ENCODE peak calls at places on chromosome 4, in ten cellular contexts. A is progenitor cell of endocrine pancreas; R is HFFc6; K is GM13977; J is CD8-positive, alpha-beta T cell; G is B cell; D is tibial artery; W is LNCaP clone FGC; E is right lobe of liver; B is right atrium auricular region. F is an unnamed sample.

GRCh38 chr4:75289843-75290616 is 224.2 kb downstream of the RCHY1 start:
- DNase-seq in A (no peak), R (no peak), K (peak), J (no peak), G (peak), D (no peak), W (no peak), E (no peak), B (no peak), F (peak)

GRCh38 chr4:170004656-170005250 is 21.4 kb downstream of the MFAP3L start:
- DNase-seq in A (no peak), R (peak), K (no peak), J (no peak), G (no peak), D (no peak), W (no peak), E (no peak), B (no peak), F (no peak)

GRCh38 chr4:3485882-3486555 is 22.9 kb downstream of the DOK7 start:
- DNase-seq in A (no peak), R (no peak), K (no peak), J (no peak), G (peak), D (no peak), W (no peak), E (no peak), B (no peak), F (no peak)

GRCh38 chr4:73831569-73831968 is 4.9 kb upstream of the CXCL6 start:
- DNase-seq in A (no peak), R (no peak), K (no peak), J (no peak), G (no peak), D (no peak), W (no peak), E (no peak), B (no peak), F (no peak)

GRCh38 chr4:68878048-68878447 is 62.3 kb downstream of the UGT2B10 start:
- DNase-seq in A (no peak), R (no peak), K (no peak), J (no peak), G (no peak), D (no peak), W (no peak), E (no peak), B (no peak), F (no peak)

GRCh38 chr4:106315476-106315967 is 487 bp downstream of the TBCK start:
- DNase-seq in A (no peak), R (peak), K (no peak), J (peak), G (peak), D (no peak), W (peak), E (no peak), B (no peak), F (no peak)

GRCh38 chr4:87232241-87232640 is 11.8 kb upstream of the KLHL8 start:
- DNase-seq in A (no peak), R (no peak), K (no peak), J (no peak), G (no peak), D (no peak), W (no peak), E (no peak), B (no peak), F (no peak)

GRCh38 chr4:138104462-138104775 is 137.7 kb downstream of the SLC7A11 start:
- DNase-seq in A (no peak), R (no peak), K (no peak), J (no peak), G (no peak), D (no peak), W (no peak), E (no peak), B (no peak), F (no peak)

GRCh38 chr4:142824368-142824767 is 21.7 kb downstream of the INPP4B start:
- DNase-seq in A (no peak), R (peak), K (no peak), J (no peak), G (no peak), D (no peak), W (no peak), E (no peak), B (no peak), F (no peak)

GRCh38 chr4:82223715-82224114 is 150.1 kb downstream of the HNRNPD start:
- DNase-seq in A (no peak), R (no peak), K (no peak), J (no peak), G (peak), D (peak), W (no peak), E (no peak), B (no peak), F (no peak)

GRCh38 chr4:2352729-2353221 is 65.7 kb downstream of the ZFYVE28 start:
- DNase-seq in A (no peak), R (no peak), K (no peak), J (no peak), G (no peak), D (no peak), W (no peak), E (no peak), B (no peak), F (no peak)

GRCh38 chr4:160159457-160159856 is 1056.6 kb downstream of the RAPGEF2 start:
- DNase-seq in A (no peak), R (no peak), K (no peak), J (no peak), G (no peak), D (no peak), W (no peak), E (no peak), B (no peak), F (no peak)

GRCh38 chr4:158676076-158676475 is 4.0 kb downstream of the ETFDH start:
- DNase-seq in A (no peak), R (no peak), K (no peak), J (no peak), G (no peak), D (no peak), W (no peak), E (no peak), B (no peak), F (no peak)

GRCh38 chr4:163663454-163664225 is 169.2 kb downstream of the TMA16 start:
- DNase-seq in A (no peak), R (no peak), K (no peak), J (no peak), G (peak), D (no peak), W (no peak), E (no peak), B (no peak), F (peak)

GRCh38 chr4:155657169-155657568 is 9.5 kb upstream of the GUCY1A1 start:
- DNase-seq in A (no peak), R (no peak), K (no peak), J (no peak), G (no peak), D (no peak), W (no peak), E (no peak), B (no peak), F (no peak)

GRCh38 chr4:8568068-8568668 is 12.0 kb upstream of the GPR78 start:
- DNase-seq in A (no peak), R (peak), K (no peak), J (no peak), G (no peak), D (no peak), W (no peak), E (no peak), B (no peak), F (no peak)

GRCh38 chr4:174764105-174764729 is 64.8 kb downstream of the GLRA3 start:
- DNase-seq in A (no peak), R (peak), K (peak), J (no peak), G (peak), D (no peak), W (peak), E (no peak), B (no peak), F (peak)

GRCh38 chr4:121061215-121061614 is 11.1 kb downstream of the NDNF start:
- DNase-seq in A (no peak), R (no peak), K (no peak), J (no peak), G (no peak), D (no peak), W (no peak), E (no peak), B (no peak), F (no peak)

GRCh38 chr4:185141777-185142176 is 1.3 kb upstream of the SLC25A4 start:
- DNase-seq in A (no peak), R (no peak), K (no peak), J (no peak), G (no peak), D (no peak), W (no peak), E (no peak), B (no peak), F (no peak)

GRCh38 chr4:157143365-157143764 is 67.4 kb downstream of the GLRB start:
- DNase-seq in A (no peak), R (no peak), K (no peak), J (no peak), G (no peak), D (no peak), W (no peak), E (no peak), B (no peak), F (no peak)

GRCh38 chr4:113541933-113542332 is 219.6 kb downstream of the CAMK2D start:
- DNase-seq in A (no peak), R (no peak), K (no peak), J (no peak), G (no peak), D (no peak), W (no peak), E (no peak), B (no peak), F (no peak)

GRCh38 chr4:74950200-74950599 is 17.3 kb downstream of the PARM1 start:
- DNase-seq in A (no peak), R (no peak), K (no peak), J (no peak), G (no peak), D (no peak), W (no peak), E (no peak), B (no peak), F (no peak)

GRCh38 chr4:22969314-22969896 is 276.7 kb downstream of the GBA3 start:
- DNase-seq in A (no peak), R (no peak), K (no peak), J (no peak), G (no peak), D (no peak), W (no peak), E (no peak), B (no peak), F (no peak)

GRCh38 chr4:157363366-157363765 is 142.8 kb downstream of the GRIA2 start:
- DNase-seq in A (no peak), R (no peak), K (no peak), J (no peak), G (no peak), D (no peak), W (no peak), E (no peak), B (no peak), F (no peak)

GRCh38 chr4:169383724-169384123 is 113.0 kb upstream of the SH3RF1 start:
- DNase-seq in A (no peak), R (peak), K (no peak), J (no peak), G (no peak), D (no peak), W (no peak), E (no peak), B (no peak), F (no peak)

GRCh38 chr4:48706741-48707140 is 73.3 kb downstream of the FRYL start:
- DNase-seq in A (no peak), R (no peak), K (no peak), J (no peak), G (no peak), D (no peak), W (no peak), E (no peak), B (no peak), F (no peak)

GRCh38 chr4:32025840-32026459 is 1305.8 kb downstream of the PCDH7 start:
- DNase-seq in A (no peak), R (no peak), K (no peak), J (no peak), G (no peak), D (no peak), W (no peak), E (no peak), B (no peak), F (no peak)

GRCh38 chr4:182231080-182231479 is 12.1 kb upstream of the TENM3 start:
- DNase-seq in A (no peak), R (peak), K (no peak), J (no peak), G (no peak), D (no peak), W (no peak), E (no peak), B (no peak), F (no peak)

GRCh38 chr4:6134612-6135220 is 65.6 kb downstream of the JAKMIP1 start:
- DNase-seq in A (no peak), R (no peak), K (peak), J (peak), G (peak), D (no peak), W (peak), E (no peak), B (no peak), F (peak)

GRCh38 chr4:54228064-54228527 is 997 bp upstream of the PDGFRA start:
- DNase-seq in A (peak), R (peak), K (peak), J (no peak), G (peak), D (peak), W (no peak), E (peak), B (peak), F (peak)

GRCh38 chr4:141771889-141772830 is 135.8 kb downstream of the IL15 start:
- DNase-seq in A (no peak), R (no peak), K (no peak), J (no peak), G (no peak), D (no peak), W (no peak), E (no peak), B (no peak), F (no peak)

GRCh38 chr4:140252742-140253555 is 99.0 kb upstream of the MAML3 start:
- DNase-seq in A (peak), R (no peak), K (peak), J (peak), G (peak), D (peak), W (no peak), E (peak), B (no peak), F (peak)

GRCh38 chr4:1241466-1241935 is 7.4 kb downstream of the CTBP1 start:
- DNase-seq in A (no peak), R (no peak), K (peak), J (no peak), G (no peak), D (peak), W (no peak), E (no peak), B (no peak), F (no peak)

GRCh38 chr4:3465698-3466671 is 2.9 kb downstream of the DOK7 start:
- DNase-seq in A (no peak), R (no peak), K (no peak), J (no peak), G (no peak), D (no peak), W (no peak), E (peak), B (no peak), F (no peak)

DNA sequence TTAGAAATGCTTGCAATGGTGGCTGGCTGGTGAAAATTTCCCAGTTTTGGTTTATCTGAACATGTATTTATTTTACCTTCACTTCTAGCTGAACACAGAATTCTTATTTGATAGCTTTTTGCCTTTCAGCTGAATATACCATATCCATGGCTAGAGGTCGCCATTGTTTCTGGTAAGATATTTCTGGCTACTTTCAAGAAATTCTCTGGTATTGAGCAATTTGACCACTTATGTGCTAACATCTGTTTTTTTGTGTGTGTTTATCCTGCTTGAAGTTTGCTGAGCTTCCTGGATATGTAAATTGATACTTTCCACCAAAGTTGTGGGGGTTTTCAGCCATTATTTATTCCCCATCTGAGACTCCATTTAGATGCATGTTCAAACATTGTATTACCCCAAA is 75.4 kb downstream of the FBXW7 start:
- DNase-seq in A (no peak), R (peak), K (peak), J (no peak), G (no peak), D (no peak), W (no peak), E (no peak), B (no peak), F (peak)
- TF ChIP-seq CTCF in A (no peak), R (peak), K (peak), J (no peak), G (no peak), D (no peak), W (peak), E (peak), B (no peak), F (peak)

DNA sequence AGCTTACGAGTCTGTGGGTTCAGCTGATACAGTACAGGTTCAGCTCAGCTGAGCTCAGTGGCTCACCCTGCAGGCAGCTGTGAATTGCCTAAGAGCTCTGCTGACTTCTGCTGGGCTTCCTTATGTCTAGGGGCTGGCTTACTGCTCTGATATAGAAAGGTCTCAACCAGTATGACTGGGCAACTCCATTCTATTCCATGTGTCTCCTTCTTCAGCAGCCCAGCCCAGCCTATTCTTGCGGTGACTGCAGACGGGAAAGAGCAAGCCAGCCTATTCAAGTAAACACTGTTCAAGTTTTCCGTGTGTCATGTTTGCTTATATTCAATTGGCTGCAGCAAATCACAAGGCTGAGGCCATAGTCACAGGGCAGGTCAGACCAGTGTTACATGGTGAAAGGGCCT is 615.4 kb upstream of the ZFP42 start:
- DNase-seq in A (no peak), R (peak), K (no peak), J (no peak), G (no peak), D (no peak), W (no peak), E (no peak), B (no peak), F (no peak)
- TF ChIP-seq CTCF in A (peak), R (peak), K (no peak), J (no peak), G (no peak), D (no peak), W (peak), E (no peak), B (no peak), F (no peak)

DNA sequence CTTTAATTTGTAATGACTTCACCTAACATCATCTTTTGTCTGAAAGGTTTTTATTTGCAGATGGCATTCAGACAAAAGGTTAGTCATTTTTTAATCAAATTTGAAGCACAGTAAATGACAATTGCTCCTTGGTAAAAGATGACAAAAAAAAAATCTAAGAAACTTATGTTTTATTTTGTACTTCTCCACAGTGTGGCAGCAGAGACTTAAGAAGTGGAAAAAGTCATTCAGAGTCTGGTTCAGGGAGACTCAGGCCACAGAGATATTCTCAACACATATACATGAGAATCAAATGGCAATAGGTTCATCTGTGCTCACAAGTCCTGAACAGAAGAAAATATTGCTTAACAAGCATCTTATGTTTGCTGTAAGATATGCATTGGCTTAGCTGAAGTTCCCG is 436.2 kb downstream of the KCNIP4 start:
- DNase-seq in A (no peak), R (peak), K (peak), J (no peak), G (no peak), D (no peak), W (no peak), E (no peak), B (no peak), F (no peak)
- TF ChIP-seq CTCF in A (peak), R (peak), K (no peak), J (no peak), G (no peak), D (no peak), W (peak), E (peak), B (peak), F (peak)

GRCh38 chr4:118967393-118967792 is 78.7 kb downstream of the SYNPO2 start:
- DNase-seq in A (no peak), R (peak), K (no peak), J (no peak), G (no peak), D (peak), W (no peak), E (no peak), B (peak), F (no peak)

GRCh38 chr4:118972167-118972566 is 83.5 kb downstream of the SYNPO2 start:
- DNase-seq in A (no peak), R (no peak), K (no peak), J (no peak), G (no peak), D (no peak), W (no peak), E (no peak), B (no peak), F (no peak)

GRCh38 chr4:118968006-118968405 is 79.4 kb downstream of the SYNPO2 start:
- DNase-seq in A (no peak), R (peak), K (peak), J (no peak), G (peak), D (peak), W (no peak), E (no peak), B (peak), F (peak)

GRCh38 chr4:118968813-118969212 is 80.2 kb downstream of the SYNPO2 start:
- DNase-seq in A (no peak), R (no peak), K (no peak), J (no peak), G (no peak), D (no peak), W (no peak), E (no peak), B (no peak), F (no peak)

GRCh38 chr4:118969359-118969758 is 80.7 kb downstream of the SYNPO2 start:
- DNase-seq in A (no peak), R (peak), K (no peak), J (no peak), G (no peak), D (peak), W (peak), E (no peak), B (peak), F (no peak)
- TF ChIP-seq CTCF in A (peak), R (peak), K (peak), J (no peak), G (no peak), D (peak), W (peak), E (peak), B (peak), F (peak)

GRCh38 chr4:26161030-26161824 is 159.6 kb upstream of the RBPJ start:
- DNase-seq in A (no peak), R (no peak), K (no peak), J (no peak), G (no peak), D (no peak), W (no peak), E (no peak), B (peak), F (no peak)
- TF ChIP-seq CTCF in A (peak), R (peak), K (peak), J (no peak), G (no peak), D (no peak), W (peak), E (no peak), B (no peak), F (peak)

GRCh38 chr4:109166126-109166525 is 136.3 kb downstream of the COL25A1 start:
- DNase-seq in A (no peak), R (no peak), K (no peak), J (no peak), G (no peak), D (no peak), W (no peak), E (no peak), B (no peak), F (no peak)

GRCh38 chr4:109164011-109164410 is 138.4 kb downstream of the COL25A1 start:
- DNase-seq in A (no peak), R (no peak), K (no peak), J (no peak), G (no peak), D (no peak), W (no peak), E (no peak), B (no peak), F (no peak)

GRCh38 chr4:109160494-109160893 is 142.0 kb downstream of the COL25A1 start:
- DNase-seq in A (no peak), R (no peak), K (no peak), J (no peak), G (no peak), D (no peak), W (no peak), E (no peak), B (no peak), F (no peak)

GRCh38 chr4:109162759-109163158 is 139.7 kb downstream of the COL25A1 start:
- DNase-seq in A (no peak), R (no peak), K (no peak), J (no peak), G (no peak), D (no peak), W (no peak), E (no peak), B (no peak), F (no peak)

DNA sequence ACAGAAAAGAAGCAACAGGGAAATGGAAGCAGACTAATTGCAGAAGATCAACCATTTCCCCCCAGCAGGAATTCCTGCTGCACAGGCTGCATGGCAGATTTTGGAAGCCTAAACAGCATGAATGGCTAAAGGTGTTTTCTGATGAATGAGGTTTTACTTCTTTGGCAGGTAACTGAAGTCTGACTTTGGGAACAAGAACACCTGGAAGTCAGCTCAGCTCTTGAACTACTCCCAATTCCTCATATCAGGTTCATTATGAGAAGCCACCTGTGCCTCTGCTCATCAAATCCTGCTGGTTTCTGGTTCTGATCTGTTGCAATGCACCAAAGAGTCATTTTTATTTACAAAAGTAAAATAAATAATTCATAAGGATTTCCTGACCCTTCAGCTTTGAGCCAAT is 139.0 kb downstream of the COL25A1 start:
- DNase-seq in A (no peak), R (no peak), K (no peak), J (no peak), G (no peak), D (no peak), W (no peak), E (no peak), B (no peak), F (no peak)
- TF ChIP-seq CTCF in A (no peak), R (no peak), K (no peak), J (no peak), G (no peak), D (no peak), W (no peak), E (no peak), B (no peak), F (no peak)

GRCh38 chr4:46274717-46275116 is 115.2 kb downstream of the GABRA2 start:
- DNase-seq in A (no peak), R (no peak), K (no peak), J (no peak), G (no peak), D (no peak), W (no peak), E (no peak), B (no peak), F (no peak)
- TF ChIP-seq CTCF in A (peak), R (peak), K (peak), J (no peak), G (no peak), D (no peak), W (peak), E (no peak), B (peak), F (peak)

F was measured in GM10248.